ENCODE peak calls at places on chromosomes 2 and 18, in ten cellular contexts. C is foreskin fibroblast, H is amniotic stem cell, A is GM12891, Q is esophagus muscularis mucosa, E is NCI-H1092 treated with DMSO at 0.1 percent for 48 hours, U is hepatic stellate cell, V is CD14-positive monocyte, B is germinal center, M is AG08395. W is an unnamed sample.

GRCh38 chr2:74876081-74876886 is 42.4 kb downstream of the HK2 start:
- DNase-seq in M (peak; percentile 71), C (peak; percentile 39), V (no peak), E (peak; percentile 17), H (peak; percentile 5), Q (no peak), A (peak; percentile 59), U (peak; percentile 70), B (peak; percentile 62), W (no peak)

GRCh38 chr2:204228169-204228940 is 291.8 kb downstream of the ICOS start:
- DNase-seq in H (no peak), B (no peak), A (no peak), Q (no peak), U (no peak), V (no peak), C (no peak), M (no peak), E (peak; percentile 69), W (no peak)

GRCh38 chr2:211879323-211879722 is 659.3 kb downstream of the ERBB4 start:
- DNase-seq in Q (no peak), M (no peak), B (no peak), U (no peak), V (no peak), C (no peak), E (no peak), H (no peak), A (no peak), W (no peak)

GRCh38 chr18:49447810-49448745 is 12.4 kb downstream of the DYM start:
- DNase-seq in E (peak; percentile 21), U (peak; percentile 50), Q (no peak), V (no peak), B (peak; percentile 40), C (peak; percentile 66), M (peak; percentile 44), H (peak; percentile 19), A (no peak), W (no peak)

GRCh38 chr2:127901339-127902072 is 15.8 kb upstream of the AMMECR1L start:
- DNase-seq in U (no peak), Q (no peak), A (no peak), B (no peak), E (no peak), V (no peak), C (no peak), M (no peak), H (no peak), W (no peak)

GRCh38 chr2:173077506-173078177 is 2.0 kb downstream of the MAP3K20 start:
- DNase-seq in U (no peak), E (no peak), H (no peak), Q (no peak), V (no peak), C (no peak), A (no peak), B (no peak), M (no peak), W (no peak)

GRCh38 chr2:27756544-27757498 is 14.7 kb upstream of the MRPL33 start:
- DNase-seq in E (no peak), C (no peak), M (no peak), V (peak; percentile 73), Q (no peak), U (no peak), H (no peak), B (no peak), A (no peak), W (no peak)

GRCh38 chr2:195769975-195770374 is 112.9 kb downstream of the SLC39A10 start:
- DNase-seq in Q (no peak), H (no peak), V (no peak), U (no peak), E (no peak), B (no peak), M (no peak), A (no peak), C (peak; percentile 12), W (no peak)

GRCh38 chr18:69215151-69215550 is 185.5 kb upstream of the DOK6 start:
- DNase-seq in E (peak; percentile 58), A (no peak), B (no peak), U (no peak), M (no peak), V (no peak), Q (no peak), H (no peak), C (no peak), W (no peak)

GRCh38 chr2:113962692-113963480 is 73.0 kb downstream of the ACTR3 start:
- DNase-seq in A (no peak), B (no peak), Q (no peak), V (no peak), U (no peak), C (peak; percentile 44), M (peak; percentile 63), H (peak; percentile 4), E (no peak), W (no peak)

GRCh38 chr2:108936868-108937265 is 52.2 kb downstream of the EDAR start:
- DNase-seq in B (no peak), Q (no peak), A (no peak), H (no peak), C (no peak), M (no peak), V (no peak), E (no peak), U (no peak), W (no peak)

GRCh38 chr2:144659731-144660275 is 139.9 kb upstream of the ZEB2 start:
- DNase-seq in Q (no peak), H (no peak), U (no peak), B (no peak), C (peak; percentile 29), A (no peak), V (peak; percentile 98), M (peak; percentile 63), E (no peak), W (peak; percentile 30)

GRCh38 chr2:86525421-86526340 is 37.6 kb downstream of the CHMP3 start:
- DNase-seq in Q (no peak), M (no peak), B (no peak), C (no peak), A (no peak), H (no peak), U (no peak), V (no peak), E (no peak), W (no peak)

GRCh38 chr2:139790807-139791206 is 1010.6 kb upstream of the NXPH2 start:
- DNase-seq in C (no peak), A (no peak), Q (no peak), M (peak; percentile 10), U (no peak), E (peak; percentile 45), H (no peak), V (no peak), B (no peak), W (no peak)

GRCh38 chr18:61998335-61998734 is 105.5 kb upstream of the RNF152 start:
- DNase-seq in V (no peak), A (no peak), H (no peak), Q (no peak), U (no peak), B (no peak), C (no peak), E (no peak), M (no peak), W (no peak)

GRCh38 chr2:241912021-241912555 is 42.6 kb downstream of the RTP5 start:
- DNase-seq in A (no peak), C (no peak), Q (no peak), B (no peak), M (no peak), V (no peak), E (no peak), H (no peak), U (no peak), W (no peak)

W was measured in brain pericyte.